ENCODE peak calls at places on chromosomes 13 and 19, in nine cellular contexts. One of them, this sample, is unnamed.

GRCh38 chr13:46127336-46128023 is 22.6 kb upstream of the CPB2 start:
- DNase-seq in transverse colon: no peak
- DNase-seq in keratinocyte: no peak
- DNase-seq in GM12865: no peak
- DNase-seq in bronchial epithelial cell: no peak
- DNase-seq in ascending aorta: no peak
- DNase-seq in uterus: no peak
- DNase-seq in CD8-positive, alpha-beta memory T cell: no peak
- DNase-seq in GM12878: no peak
- DNase-seq in this sample: no peak

GRCh38 chr13:36163303-36163702 is 32.1 kb upstream of the DCLK1 start:
- DNase-seq in ascending aorta: no peak
- DNase-seq in CD8-positive, alpha-beta memory T cell: no peak
- DNase-seq in transverse colon: no peak
- DNase-seq in GM12878: no peak
- DNase-seq in keratinocyte: no peak
- DNase-seq in bronchial epithelial cell: no peak
- DNase-seq in uterus: no peak
- DNase-seq in GM12865: no peak
- DNase-seq in this sample: no peak

GRCh38 chr13:35908221-35908620 is 223.0 kb downstream of the DCLK1 start:
- DNase-seq in GM12878: no peak
- DNase-seq in transverse colon: no peak
- DNase-seq in GM12865: no peak
- DNase-seq in uterus: no peak
- DNase-seq in CD8-positive, alpha-beta memory T cell: no peak
- DNase-seq in ascending aorta: no peak
- DNase-seq in keratinocyte: no peak
- DNase-seq in bronchial epithelial cell: no peak
- DNase-seq in this sample: no peak

GRCh38 chr19:33207040-33207620 is 13.0 kb downstream of the LRP3 start:
- DNase-seq in CD8-positive, alpha-beta memory T cell: no peak
- DNase-seq in ascending aorta: no peak
- DNase-seq in keratinocyte: no peak
- DNase-seq in GM12878: no peak
- DNase-seq in GM12865: no peak
- DNase-seq in transverse colon: no peak
- DNase-seq in uterus: no peak
- DNase-seq in bronchial epithelial cell: no peak
- DNase-seq in this sample: no peak

GRCh38 chr13:31968473-31968872 is 63.1 kb upstream of the FRY start:
- DNase-seq in bronchial epithelial cell: no peak
- DNase-seq in keratinocyte: no peak
- DNase-seq in uterus: no peak
- DNase-seq in GM12878: no peak
- DNase-seq in transverse colon: peak
- DNase-seq in CD8-positive, alpha-beta memory T cell: no peak
- DNase-seq in GM12865: peak
- DNase-seq in ascending aorta: no peak
- DNase-seq in this sample: no peak

GRCh38 chr13:107881362-107881761 is 334.0 kb downstream of the LIG4 start:
- DNase-seq in ascending aorta: no peak
- DNase-seq in CD8-positive, alpha-beta memory T cell: no peak
- DNase-seq in GM12865: no peak
- DNase-seq in GM12878: no peak
- DNase-seq in bronchial epithelial cell: peak
- DNase-seq in uterus: no peak
- DNase-seq in transverse colon: no peak
- DNase-seq in keratinocyte: no peak
- DNase-seq in this sample: no peak

GRCh38 chr13:30065181-30065580 is 214.8 kb upstream of the UBL3 start:
- DNase-seq in uterus: no peak
- DNase-seq in keratinocyte: no peak
- DNase-seq in GM12878: no peak
- DNase-seq in transverse colon: no peak
- DNase-seq in ascending aorta: no peak
- DNase-seq in GM12865: no peak
- DNase-seq in bronchial epithelial cell: no peak
- DNase-seq in CD8-positive, alpha-beta memory T cell: no peak
- DNase-seq in this sample: no peak

GRCh38 chr13:110254151-110254679 is 52.7 kb downstream of the COL4A1 start:
- DNase-seq in transverse colon: no peak
- DNase-seq in uterus: no peak
- DNase-seq in GM12865: no peak
- DNase-seq in CD8-positive, alpha-beta memory T cell: no peak
- DNase-seq in GM12878: no peak
- DNase-seq in keratinocyte: no peak
- DNase-seq in ascending aorta: no peak
- DNase-seq in bronchial epithelial cell: no peak
- DNase-seq in this sample: no peak

GRCh38 chr19:50506700-50507099 is 4.3 kb downstream of the JOSD2 start:
- DNase-seq in CD8-positive, alpha-beta memory T cell: no peak
- DNase-seq in bronchial epithelial cell: no peak
- DNase-seq in GM12878: no peak
- DNase-seq in ascending aorta: no peak
- DNase-seq in uterus: no peak
- DNase-seq in GM12865: no peak
- DNase-seq in transverse colon: no peak
- DNase-seq in keratinocyte: no peak
- DNase-seq in this sample: no peak

GRCh38 chr19:4811328-4812131 is 20.0 kb downstream of the TICAM1 start:
- DNase-seq in transverse colon: peak
- DNase-seq in CD8-positive, alpha-beta memory T cell: peak
- DNase-seq in uterus: peak
- DNase-seq in GM12865: peak
- DNase-seq in GM12878: no peak
- DNase-seq in ascending aorta: peak
- DNase-seq in keratinocyte: no peak
- DNase-seq in bronchial epithelial cell: peak
- DNase-seq in this sample: peak

GRCh38 chr19:33387351-33388230 is 14.1 kb downstream of the CEBPG start:
- DNase-seq in uterus: no peak
- DNase-seq in GM12878: no peak
- DNase-seq in ascending aorta: no peak
- DNase-seq in transverse colon: no peak
- DNase-seq in bronchial epithelial cell: no peak
- DNase-seq in keratinocyte: no peak
- DNase-seq in CD8-positive, alpha-beta memory T cell: no peak
- DNase-seq in GM12865: no peak
- DNase-seq in this sample: no peak

GRCh38 chr13:112991611-112992010 is 22.6 kb downstream of the MCF2L start:
- DNase-seq in GM12878: no peak
- DNase-seq in keratinocyte: no peak
- DNase-seq in transverse colon: no peak
- DNase-seq in GM12865: no peak
- DNase-seq in ascending aorta: no peak
- DNase-seq in bronchial epithelial cell: no peak
- DNase-seq in uterus: no peak
- DNase-seq in CD8-positive, alpha-beta memory T cell: no peak
- DNase-seq in this sample: no peak

GRCh38 chr13:24900507-24900906 is 136.5 kb downstream of the RNF17 start:
- DNase-seq in transverse colon: no peak
- DNase-seq in GM12878: no peak
- DNase-seq in GM12865: peak
- DNase-seq in CD8-positive, alpha-beta memory T cell: no peak
- DNase-seq in keratinocyte: no peak
- DNase-seq in bronchial epithelial cell: no peak
- DNase-seq in ascending aorta: no peak
- DNase-seq in uterus: no peak
- DNase-seq in this sample: no peak

GRCh38 chr13:41505209-41505835 is 48.0 kb downstream of the RGCC start:
- DNase-seq in bronchial epithelial cell: peak
- DNase-seq in GM12865: no peak
- DNase-seq in CD8-positive, alpha-beta memory T cell: no peak
- DNase-seq in keratinocyte: peak
- DNase-seq in uterus: no peak
- DNase-seq in GM12878: no peak
- DNase-seq in transverse colon: no peak
- DNase-seq in ascending aorta: no peak
- DNase-seq in this sample: no peak

GRCh38 chr19:10290876-10291553 is 1.3 kb downstream of the ICAM5 start:
- DNase-seq in GM12878: no peak
- DNase-seq in uterus: no peak
- DNase-seq in ascending aorta: no peak
- DNase-seq in keratinocyte: no peak
- DNase-seq in transverse colon: peak
- DNase-seq in bronchial epithelial cell: peak
- DNase-seq in GM12865: peak
- DNase-seq in CD8-positive, alpha-beta memory T cell: peak
- DNase-seq in this sample: no peak

DNA sequence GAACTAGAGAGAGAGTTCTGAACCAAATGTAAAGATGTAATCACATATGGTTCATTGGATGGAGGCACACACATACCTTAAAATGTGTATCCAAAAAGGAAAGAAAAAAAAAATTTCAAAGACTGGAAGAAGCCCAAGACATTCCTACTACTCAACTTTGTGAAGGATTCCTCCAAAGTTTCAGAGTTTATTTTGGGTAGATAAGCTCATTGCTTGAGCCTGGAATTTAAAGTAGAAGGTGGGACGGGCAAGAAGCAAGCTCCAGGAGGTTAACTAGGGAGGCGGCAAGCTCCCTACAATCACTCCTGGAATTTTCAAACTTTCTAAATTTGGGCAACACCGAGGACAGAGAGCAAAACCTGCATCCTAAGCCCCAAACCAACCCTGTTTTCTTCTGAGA is 1.9 kb downstream of the TSHZ3 start:
- DNase-seq in transverse colon: no peak
- DNase-seq in GM12865: no peak
- DNase-seq in CD8-positive, alpha-beta memory T cell: no peak
- DNase-seq in keratinocyte: no peak
- DNase-seq in bronchial epithelial cell: no peak
- DNase-seq in GM12878: no peak
- DNase-seq in uterus: no peak
- DNase-seq in ascending aorta: no peak
- DNase-seq in this sample: no peak
- H3K4me3 ChIP-seq in transverse colon: no peak
- H3K4me3 ChIP-seq in GM12865: no peak
- H3K4me3 ChIP-seq in CD8-positive, alpha-beta memory T cell: no peak
- H3K4me3 ChIP-seq in keratinocyte: no peak
- H3K4me3 ChIP-seq in bronchial epithelial cell: no peak
- H3K4me3 ChIP-seq in GM12878: no peak
- H3K4me3 ChIP-seq in uterus: peak
- H3K4me3 ChIP-seq in ascending aorta: no peak
- H3K4me3 ChIP-seq in this sample: peak

DNA sequence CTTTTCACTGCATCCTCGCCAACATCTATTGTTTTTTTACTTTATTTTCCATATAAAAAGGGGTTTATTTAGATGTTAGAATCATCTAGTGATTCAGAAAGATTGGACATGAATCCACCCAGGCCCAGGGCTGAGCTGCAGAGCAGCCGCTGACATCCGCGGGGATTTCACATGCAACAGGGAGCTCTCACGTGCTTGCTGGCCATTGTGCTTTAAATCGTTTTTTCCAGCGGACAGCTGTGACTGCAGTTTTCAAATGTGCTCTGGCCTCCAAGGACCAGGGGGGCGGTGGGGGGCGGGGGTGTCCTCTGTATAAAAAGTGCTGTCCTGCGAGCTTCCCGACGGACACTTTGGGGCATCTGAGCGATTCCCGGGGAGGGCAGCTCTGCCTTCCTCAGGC is 12.4 kb downstream of the RB1 start:
- DNase-seq in GM12865: no peak
- DNase-seq in GM12878: no peak
- DNase-seq in transverse colon: no peak
- DNase-seq in ascending aorta: no peak
- DNase-seq in bronchial epithelial cell: no peak
- DNase-seq in uterus: no peak
- DNase-seq in keratinocyte: no peak
- DNase-seq in CD8-positive, alpha-beta memory T cell: no peak
- DNase-seq in this sample: no peak
- H3K4me3 ChIP-seq in GM12865: no peak
- H3K4me3 ChIP-seq in GM12878: no peak
- H3K4me3 ChIP-seq in transverse colon: no peak
- H3K4me3 ChIP-seq in ascending aorta: no peak
- H3K4me3 ChIP-seq in bronchial epithelial cell: no peak
- H3K4me3 ChIP-seq in uterus: no peak
- H3K4me3 ChIP-seq in keratinocyte: no peak
- H3K4me3 ChIP-seq in CD8-positive, alpha-beta memory T cell: no peak
- H3K4me3 ChIP-seq in this sample: no peak

DNA sequence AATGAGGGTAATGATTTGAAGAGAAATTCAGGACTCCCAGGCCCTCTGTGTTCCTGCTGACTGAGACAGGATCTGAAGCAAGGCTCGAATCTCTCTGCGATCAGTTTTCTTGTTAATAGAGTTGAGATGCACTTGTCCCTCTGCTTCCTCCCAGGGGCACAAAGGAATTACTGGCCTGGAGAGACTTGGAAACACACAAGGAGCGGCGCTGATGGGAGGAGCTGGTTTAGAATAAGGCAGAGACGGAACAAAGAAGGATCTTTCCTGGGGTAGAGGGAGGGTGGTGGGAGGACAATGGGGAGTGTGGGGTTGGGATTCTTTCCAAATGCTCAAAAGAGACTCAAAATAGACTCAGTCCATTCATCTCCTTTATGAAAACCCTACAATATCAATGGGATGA is 719.1 kb downstream of the UQCRFS1 start:
- DNase-seq in bronchial epithelial cell: no peak
- DNase-seq in CD8-positive, alpha-beta memory T cell: no peak
- DNase-seq in GM12865: no peak
- DNase-seq in ascending aorta: no peak
- DNase-seq in keratinocyte: no peak
- DNase-seq in transverse colon: no peak
- DNase-seq in GM12878: no peak
- DNase-seq in uterus: no peak
- DNase-seq in this sample: no peak
- H3K4me3 ChIP-seq in bronchial epithelial cell: no peak
- H3K4me3 ChIP-seq in CD8-positive, alpha-beta memory T cell: no peak
- H3K4me3 ChIP-seq in GM12865: no peak
- H3K4me3 ChIP-seq in ascending aorta: no peak
- H3K4me3 ChIP-seq in keratinocyte: no peak
- H3K4me3 ChIP-seq in transverse colon: no peak
- H3K4me3 ChIP-seq in GM12878: no peak
- H3K4me3 ChIP-seq in uterus: no peak
- H3K4me3 ChIP-seq in this sample: no peak

GRCh38 chr13:84136582-84136981 is 254.3 kb upstream of the SLITRK1 start:
- DNase-seq in GM12865: no peak
- DNase-seq in transverse colon: no peak
- DNase-seq in CD8-positive, alpha-beta memory T cell: no peak
- DNase-seq in GM12878: no peak
- DNase-seq in uterus: no peak
- DNase-seq in ascending aorta: no peak
- DNase-seq in keratinocyte: no peak
- DNase-seq in bronchial epithelial cell: no peak
- DNase-seq in this sample: no peak
- H3K4me3 ChIP-seq in GM12865: no peak
- H3K4me3 ChIP-seq in transverse colon: no peak
- H3K4me3 ChIP-seq in CD8-positive, alpha-beta memory T cell: peak
- H3K4me3 ChIP-seq in GM12878: no peak
- H3K4me3 ChIP-seq in uterus: no peak
- H3K4me3 ChIP-seq in ascending aorta: no peak
- H3K4me3 ChIP-seq in keratinocyte: no peak
- H3K4me3 ChIP-seq in bronchial epithelial cell: no peak
- H3K4me3 ChIP-seq in this sample: no peak

GRCh38 chr13:59447846-59448620 is 715.7 kb downstream of the DIAPH3 start:
- DNase-seq in bronchial epithelial cell: no peak
- DNase-seq in GM12878: no peak
- DNase-seq in transverse colon: no peak
- DNase-seq in keratinocyte: no peak
- DNase-seq in CD8-positive, alpha-beta memory T cell: no peak
- DNase-seq in GM12865: no peak
- DNase-seq in ascending aorta: no peak
- DNase-seq in uterus: no peak
- DNase-seq in this sample: no peak
- H3K4me3 ChIP-seq in bronchial epithelial cell: no peak
- H3K4me3 ChIP-seq in GM12878: no peak
- H3K4me3 ChIP-seq in transverse colon: no peak
- H3K4me3 ChIP-seq in keratinocyte: no peak
- H3K4me3 ChIP-seq in CD8-positive, alpha-beta memory T cell: no peak
- H3K4me3 ChIP-seq in GM12865: no peak
- H3K4me3 ChIP-seq in ascending aorta: no peak
- H3K4me3 ChIP-seq in uterus: no peak
- H3K4me3 ChIP-seq in this sample: no peak

This sample was measured in adrenal gland.